ENCODE peak calls at places on chromosomes 5 and 9, in eight cellular contexts. B is left ventricle myocardium inferior, W is H9, Z is Peyer's patch, E is stomach, F is pancreas, C is A549, A is RWPE2. O is an unnamed sample.

GRCh38 chr5:6085461-6085860 is 292.9 kb downstream of the MED10 start:
- DNase-seq in F (no peak), C (no peak), W (no peak), B (no peak), A (no peak), Z (no peak), E (no peak), O (no peak)

GRCh38 chr5:157955541-157956172 is 96.7 kb upstream of the CLINT1 start:
- DNase-seq in B (no peak), E (no peak), C (no peak), A (no peak), W (no peak), F (no peak), Z (no peak), O (no peak)

GRCh38 chr5:3384531-3384930 is 211.1 kb upstream of the IRX1 start:
- DNase-seq in B (no peak), Z (no peak), F (no peak), E (no peak), C (no peak), A (no peak), W (no peak), O (no peak)

GRCh38 chr5:151236888-151237287 is 13.0 kb upstream of the CCDC69 start:
- DNase-seq in A (no peak), B (no peak), W (no peak), E (no peak), Z (no peak), F (no peak), C (no peak), O (no peak)

GRCh38 chr5:149325894-149326293 is 19.4 kb upstream of the GRPEL2 start:
- DNase-seq in B (no peak), W (no peak), Z (no peak), C (no peak), E (no peak), F (no peak), A (no peak), O (no peak)

GRCh38 chr9:19373527-19373926 is 6.5 kb downstream of the RPS6 start:
- DNase-seq in Z (no peak), B (no peak), W (no peak), A (no peak), C (no peak), E (no peak), F (no peak), O (no peak)

GRCh38 chr5:151087475-151087874 is 6.6 kb upstream of the TNIP1 start:
- DNase-seq in W (no peak), Z (no peak), A (no peak), B (no peak), C (no peak), F (no peak), E (no peak), O (no peak)

GRCh38 chr5:75048457-75048953 is 3.9 kb downstream of the GCNT4 start:
- DNase-seq in W (no peak), F (no peak), E (no peak), C (no peak), B (no peak), A (no peak), Z (no peak), O (no peak)

GRCh38 chr9:6226696-6227095 is 11.1 kb downstream of the IL33 start:
- DNase-seq in B (no peak), W (peak), C (no peak), E (no peak), A (no peak), F (peak), Z (no peak), O (no peak)

GRCh38 chr5:6716634-6717149 is 3.5 kb downstream of the TENT4A start:
- DNase-seq in B (no peak), C (no peak), W (no peak), E (no peak), A (peak), F (no peak), Z (no peak), O (no peak)

GRCh38 chr9:86885232-86885631 is 62.1 kb downstream of the GAS1 start:
- DNase-seq in Z (no peak), E (no peak), C (no peak), W (peak), B (no peak), A (no peak), F (no peak), O (no peak)

GRCh38 chr5:17316973-17317459 is 99.6 kb downstream of the BASP1 start:
- DNase-seq in Z (no peak), A (no peak), B (no peak), W (no peak), C (no peak), E (no peak), F (no peak), O (no peak)

GRCh38 chr9:136896027-136896426 is 9.7 kb downstream of the TRAF2 start:
- DNase-seq in F (no peak), C (no peak), B (no peak), E (no peak), Z (no peak), W (no peak), A (no peak), O (no peak)

GRCh38 chr5:26847041-26847736 is 191.2 kb downstream of the CDH9 start:
- DNase-seq in W (peak), F (no peak), Z (no peak), C (peak), A (peak), B (no peak), E (peak), O (no peak)

GRCh38 chr5:109016300-109016699 is 268.6 kb downstream of the FER start:
- DNase-seq in B (no peak), Z (no peak), E (no peak), A (no peak), W (no peak), F (no peak), C (no peak), O (no peak)

GRCh38 chr5:174910245-174910737 is 185.9 kb downstream of the MSX2 start:
- DNase-seq in B (peak), W (peak), A (no peak), E (peak), Z (no peak), C (peak), F (peak), O (peak)

GRCh38 chr5:6489786-6490185 is 41.1 kb downstream of the UBE2QL1 start:
- DNase-seq in Z (no peak), F (no peak), C (no peak), W (no peak), B (no peak), E (no peak), A (no peak), O (no peak)

GRCh38 chr5:148583421-148583965 is 70.8 kb downstream of the HTR4 start:
- DNase-seq in F (no peak), B (no peak), Z (no peak), W (no peak), A (no peak), E (no peak), C (no peak), O (no peak)

GRCh38 chr9:76756273-76756650 is 8.0 kb upstream of the PCA3 start:
- DNase-seq in Z (no peak), C (peak), W (peak), A (no peak), E (no peak), B (no peak), F (no peak), O (no peak)

GRCh38 chr9:79974806-79975422 is 403.1 kb downstream of the TLE4 start:
- DNase-seq in W (peak), A (no peak), E (peak), B (no peak), Z (no peak), F (peak), C (no peak), O (no peak)

GRCh38 chr5:37665889-37666288 is 174.0 kb downstream of the GDNF start:
- DNase-seq in F (peak), A (no peak), W (no peak), Z (no peak), B (peak), C (no peak), E (no peak), O (peak)

GRCh38 chr5:37668524-37669047 is 171.3 kb downstream of the GDNF start:
- DNase-seq in Z (no peak), E (peak), C (peak), W (no peak), F (peak), B (no peak), A (peak), O (no peak)

GRCh38 chr9:133306242-133307194 is 29.5 kb downstream of the SURF6 start:
- DNase-seq in E (no peak), F (no peak), A (no peak), B (no peak), W (no peak), C (no peak), Z (no peak), O (no peak)

GRCh38 chr9:84781431-84781830 is 111.9 kb downstream of the NTRK2 start:
- DNase-seq in F (no peak), Z (no peak), W (no peak), E (no peak), C (no peak), B (no peak), A (no peak), O (no peak)

GRCh38 chr9:33377089-33377715 is 25.2 kb downstream of the AQP7 start:
- DNase-seq in B (no peak), W (no peak), A (no peak), Z (no peak), C (no peak), E (no peak), F (no peak), O (no peak)

GRCh38 chr5:146213210-146213838 is 9.9 kb downstream of the RBM27 start:
- DNase-seq in E (no peak), F (no peak), W (no peak), Z (no peak), B (no peak), C (no peak), A (no peak), O (no peak)

GRCh38 chr9:133863193-133863592 is 125.0 kb upstream of the SARDH start:
- DNase-seq in F (no peak), W (no peak), B (no peak), E (no peak), C (no peak), Z (no peak), A (no peak), O (no peak)

GRCh38 chr5:150538007-150538917 is 30.3 kb downstream of the NDST1 start:
- DNase-seq in B (peak), C (no peak), Z (no peak), F (no peak), W (no peak), E (no peak), A (no peak), O (peak)

GRCh38 chr5:132425009-132425937 is 55.8 kb downstream of the SLC22A5 start:
- DNase-seq in Z (peak), W (no peak), E (no peak), A (no peak), C (no peak), B (no peak), F (no peak), O (peak)

GRCh38 chr5:458547-459353 is 15.8 kb downstream of the EXOC3 start:
- DNase-seq in A (peak), Z (no peak), B (peak), W (peak), E (no peak), C (peak), F (peak), O (peak)

DNA sequence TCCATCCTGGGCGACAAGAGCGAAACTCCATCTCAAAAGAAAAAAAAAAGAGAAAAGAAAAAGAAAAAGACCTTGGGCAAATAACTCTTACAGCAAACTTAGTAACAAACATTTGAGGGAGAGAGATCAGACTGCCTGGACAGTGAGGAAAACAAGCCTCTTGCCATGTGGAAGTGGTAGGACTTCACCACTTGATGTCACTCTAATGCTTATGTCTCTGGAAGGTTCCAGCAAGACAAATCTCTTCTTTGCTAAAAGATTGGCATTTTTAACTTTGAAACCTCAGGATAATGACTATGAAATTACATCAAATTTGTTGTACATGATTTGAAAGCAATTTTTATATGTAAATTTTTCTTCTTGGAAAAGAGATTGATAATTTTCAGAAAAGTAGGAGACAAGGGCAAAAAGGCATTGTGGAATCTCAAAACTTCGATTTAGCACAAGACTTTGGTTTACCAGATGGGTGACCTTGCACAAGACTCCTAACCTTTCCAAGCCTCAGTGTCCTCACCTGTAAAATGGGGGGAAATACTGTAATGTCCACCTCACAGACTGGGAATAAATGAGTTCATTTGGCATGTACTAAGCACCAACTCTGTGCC is 5.4 kb downstream of the ACTL7B start:
- DNase-seq in Z (no peak), B (no peak), A (no peak), E (no peak), F (no peak), C (no peak), W (no peak), O (no peak)
- TF ChIP-seq CTCF in Z (peak), B (peak), A (peak), E (no peak), F (no peak), C (peak), W (peak), O (no peak)

GRCh38 chr9:77911928-77912327 is 119.7 kb downstream of the GNAQ start:
- DNase-seq in F (no peak), E (no peak), W (no peak), Z (no peak), C (no peak), B (no peak), A (no peak), O (no peak)

GRCh38 chr9:77910216-77910615 is 121.4 kb downstream of the GNAQ start:
- DNase-seq in W (no peak), Z (no peak), A (no peak), F (no peak), C (no peak), B (no peak), E (no peak), O (no peak)

GRCh38 chr9:77916410-77916819 is 115.2 kb downstream of the GNAQ start:
- DNase-seq in A (no peak), E (no peak), W (no peak), C (no peak), F (peak), B (no peak), Z (no peak), O (no peak)

GRCh38 chr9:77915744-77916143 is 115.9 kb downstream of the GNAQ start:
- DNase-seq in B (no peak), Z (no peak), W (no peak), F (no peak), A (no peak), C (no peak), E (no peak), O (no peak)

DNA sequence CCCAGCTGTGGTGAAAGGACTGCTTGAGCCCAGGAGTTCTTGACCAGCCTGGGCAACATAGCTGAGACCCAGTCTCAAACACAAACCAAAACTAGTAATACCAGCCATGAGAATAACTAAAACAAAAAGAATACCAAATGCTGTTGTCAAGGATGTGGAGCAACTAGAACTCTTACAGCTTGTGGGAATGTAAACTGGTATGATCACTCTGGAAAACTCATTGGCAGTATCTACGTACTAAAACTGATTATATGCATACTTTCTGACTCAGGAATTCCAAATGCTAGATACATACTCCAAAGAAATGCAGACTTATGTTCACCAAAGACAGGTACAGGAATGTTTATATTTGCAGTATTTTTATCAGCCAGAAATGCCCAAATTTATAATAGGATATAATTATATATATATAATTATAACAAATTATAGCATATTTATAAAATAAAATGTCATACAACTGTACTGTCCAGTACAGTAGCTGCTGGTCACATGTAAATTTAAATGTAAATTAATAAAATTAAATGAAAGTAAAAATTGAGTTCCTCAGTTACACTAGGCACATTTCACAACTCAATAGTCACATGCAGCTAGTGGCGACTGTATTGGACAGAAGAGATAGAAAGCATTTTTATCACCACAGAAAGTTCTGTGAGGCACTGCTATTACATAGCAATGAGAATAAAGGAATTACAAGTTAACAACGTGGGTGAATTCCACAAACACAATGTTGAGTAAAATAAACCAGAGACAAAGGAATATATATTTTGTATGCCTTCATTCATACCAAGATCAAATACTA is 118.5 kb downstream of the GNAQ start:
- DNase-seq in A (no peak), C (no peak), E (no peak), W (no peak), Z (no peak), B (no peak), F (no peak), O (no peak)
- H3K27ac ChIP-seq in A (no peak), C (no peak), E (no peak), W (no peak), Z (no peak), B (no peak), F (no peak), O (no peak)

GRCh38 chr9:26527931-26528330 is 364.7 kb downstream of the CAAP1 start:
- DNase-seq in E (no peak), F (no peak), B (no peak), W (no peak), C (no peak), Z (no peak), A (no peak), O (no peak)
- TF ChIP-seq CTCF in E (no peak), F (no peak), B (no peak), W (no peak), C (no peak), Z (no peak), A (no peak), O (no peak)

GRCh38 chr9:88951143-88951542 is 40.1 kb upstream of the S1PR3 start:
- DNase-seq in E (no peak), Z (no peak), A (no peak), C (no peak), W (no peak), F (no peak), B (no peak), O (no peak)
- H3K27ac ChIP-seq in E (no peak), Z (no peak), A (no peak), C (peak), W (no peak), F (no peak), B (no peak), O (no peak)

DNA sequence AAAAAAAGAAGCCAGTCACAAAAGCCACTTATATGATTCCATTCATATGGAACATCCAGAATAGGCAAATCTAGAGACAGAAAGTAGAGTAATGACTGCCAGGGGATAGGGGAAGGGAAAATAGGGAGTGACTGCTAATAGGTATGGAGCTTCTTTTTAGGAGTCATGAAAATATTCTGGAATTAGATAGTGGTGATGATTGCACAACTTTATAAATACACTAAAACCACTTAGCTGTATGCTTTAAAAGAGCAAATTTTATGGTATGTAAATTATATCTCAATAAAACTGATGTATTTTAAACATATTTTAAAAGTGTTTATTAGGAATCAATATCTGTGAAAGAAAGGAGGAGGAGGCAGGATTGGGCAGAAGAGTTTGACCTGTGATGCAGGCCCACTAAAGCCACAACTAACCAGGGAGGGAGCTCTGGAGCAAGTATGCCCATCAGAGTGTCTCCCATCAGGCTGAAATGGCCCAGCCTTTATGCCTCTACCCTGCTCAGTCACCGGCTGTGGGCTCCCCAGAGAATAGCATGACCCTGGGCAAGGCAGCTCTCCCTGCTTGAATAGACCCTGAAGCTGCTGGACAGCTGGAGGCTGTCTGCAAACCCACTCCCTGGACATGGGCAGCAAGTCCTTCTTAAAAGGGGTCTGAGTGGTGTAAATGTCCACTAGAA is 96.0 kb upstream of the SLC44A1 start:
- DNase-seq in E (no peak), W (peak), A (no peak), C (peak), B (no peak), F (no peak), Z (no peak), O (no peak)
- TF ChIP-seq CTCF in E (no peak), W (peak), A (no peak), C (no peak), B (no peak), F (no peak), Z (no peak), O (no peak)

GRCh38 chr9:70411141-70411929 is 3.1 kb downstream of the KLF9 start:
- DNase-seq in E (peak), A (no peak), C (no peak), Z (peak), F (peak), B (peak), W (no peak), O (peak)
- H3K27ac ChIP-seq in E (peak), A (peak), C (no peak), Z (peak), F (peak), B (peak), W (no peak), O (peak)

DNA sequence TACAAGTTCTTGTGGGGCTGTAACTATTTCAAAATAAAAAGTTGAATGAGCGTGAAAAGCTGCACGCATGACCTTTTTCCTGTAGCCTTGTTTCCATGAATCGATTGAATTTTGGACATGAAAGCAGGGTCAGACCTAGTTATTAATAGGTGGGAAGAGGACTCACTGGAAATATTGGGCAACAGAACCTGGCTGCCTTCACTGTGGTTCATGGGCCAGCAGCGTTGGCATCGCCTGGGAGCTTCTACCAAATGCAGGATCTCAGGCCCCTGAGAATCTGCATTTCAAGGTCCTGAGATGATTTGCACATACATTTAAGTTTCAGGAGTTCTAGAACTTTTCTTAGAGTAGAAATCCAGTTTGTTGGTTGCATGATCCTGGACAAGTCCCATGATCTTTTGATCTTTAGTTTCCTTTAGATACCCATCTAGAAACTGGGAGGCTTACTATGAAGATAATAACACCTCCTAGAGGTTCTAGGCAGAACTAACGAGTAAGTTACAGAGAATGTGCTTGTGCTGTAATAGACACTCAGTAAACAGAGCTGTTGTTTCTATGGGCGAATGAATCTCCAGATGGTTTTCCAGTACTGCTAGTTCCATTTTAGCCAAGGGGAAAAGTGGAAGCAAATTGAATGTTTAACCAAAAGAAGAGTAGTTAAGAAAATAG is 12.4 kb downstream of the ANKRD33B start:
- DNase-seq in Z (no peak), C (no peak), F (no peak), A (no peak), B (no peak), W (no peak), E (no peak), O (no peak)
- TF ChIP-seq CTCF in Z (no peak), C (no peak), F (no peak), A (no peak), B (no peak), W (peak), E (no peak), O (no peak)